ENCODE peak calls at places on chromosomes 4 and X, in nine cellular contexts. O, N, J, X, A, Z, D, G and I are unnamed samples.
A peak's percentile ranks its signal among the peaks of the same experiment; 100 is the strongest.

GRCh38 chrX:42704454-42704853 is 73.5 kb downstream of the PPP1R2C start:
- DNase-seq in O (peak; percentile 22), N (no peak), J (no peak), X (no peak), A (no peak), Z (no peak), D (no peak), G (no peak), I (no peak)

GRCh38 chr4:87977521-87978278 is 2.2 kb downstream of the SPP1 start:
- DNase-seq in O (no peak), N (no peak), J (no peak), X (no peak), A (no peak), Z (no peak), D (no peak), G (no peak), I (no peak)

GRCh38 chrX:11193035-11193469 is 81.9 kb downstream of the HCCS start:
- DNase-seq in O (peak; percentile 53), N (no peak), J (no peak), X (no peak), A (no peak), Z (no peak), D (no peak), G (no peak), I (no peak)

GRCh38 chr4:24417206-24417605 is 167.1 kb downstream of the DHX15 start:
- DNase-seq in O (no peak), N (no peak), J (no peak), X (no peak), A (no peak), Z (no peak), D (no peak), G (no peak), I (no peak)

GRCh38 chr4:138897818-138898226 is 117.8 kb upstream of the NOCT start:
- DNase-seq in O (peak; percentile 94), N (no peak), J (no peak), X (no peak), A (no peak), Z (no peak), D (no peak), G (no peak), I (no peak)

GRCh38 chrX:68685722-68686683 is 38.5 kb downstream of the STARD8 start:
- DNase-seq in O (peak; percentile 76), N (peak; percentile 66), J (no peak), X (peak; percentile 17), A (peak; percentile 73), Z (peak; percentile 88), D (peak; percentile 87), G (no peak), I (peak; percentile 79)

GRCh38 chr4:10084651-10085320 is 31.8 kb downstream of the WDR1 start:
- DNase-seq in O (no peak), N (no peak), J (no peak), X (no peak), A (peak; percentile 48), Z (peak; percentile 60), D (peak; percentile 70), G (no peak), I (peak; percentile 41)

GRCh38 chr4:121016630-121017029 is 55.7 kb downstream of the NDNF start:
- DNase-seq in O (no peak), N (no peak), J (no peak), X (no peak), A (no peak), Z (no peak), D (no peak), G (no peak), I (no peak)

GRCh38 chrX:331772-332495 is 13.3 kb upstream of the GTPBP6 start:
- DNase-seq in O (no peak), N (peak; percentile 26), J (no peak), X (no peak), A (peak; percentile 54), Z (peak; percentile 66), D (peak; percentile 76), G (no peak), I (peak; percentile 86)

GRCh38 chr4:9765091-9765490 is 16.3 kb upstream of the DRD5 start:
- DNase-seq in O (peak; percentile 4), N (no peak), J (no peak), X (peak; percentile 71), A (no peak), Z (no peak), D (no peak), G (no peak), I (peak; percentile 54)

GRCh38 chrX:138986235-138986634 is 274.7 kb upstream of the FGF13 start:
- DNase-seq in O (no peak), N (no peak), J (no peak), X (no peak), A (no peak), Z (no peak), D (no peak), G (no peak), I (no peak)

GRCh38 chrX:65718538-65718937 is 51.1 kb downstream of the MSN start:
- DNase-seq in O (no peak), N (no peak), J (no peak), X (no peak), A (no peak), Z (no peak), D (no peak), G (no peak), I (no peak)

GRCh38 chrX:1493877-1494510 is 41.3 kb upstream of the ASMTL start:
- DNase-seq in O (no peak), N (no peak), J (no peak), X (no peak), A (no peak), Z (no peak), D (peak; percentile 83), G (no peak), I (peak; percentile 54)

GRCh38 chrX:30597258-30598012 is 19.9 kb upstream of the TASL start:
- DNase-seq in O (no peak), N (no peak), J (no peak), X (no peak), A (no peak), Z (no peak), D (no peak), G (no peak), I (no peak)

GRCh38 chr4:6369924-6370645 is 100.4 kb downstream of the WFS1 start:
- DNase-seq in O (no peak), N (no peak), J (no peak), X (no peak), A (no peak), Z (peak; percentile 37), D (no peak), G (no peak), I (peak; percentile 93)

GRCh38 chr4:133102612-133103409 is 46.3 kb upstream of the PCDH10 start:
- DNase-seq in O (no peak), N (no peak), J (no peak), X (no peak), A (no peak), Z (no peak), D (no peak), G (no peak), I (peak; percentile 3)

DNA sequence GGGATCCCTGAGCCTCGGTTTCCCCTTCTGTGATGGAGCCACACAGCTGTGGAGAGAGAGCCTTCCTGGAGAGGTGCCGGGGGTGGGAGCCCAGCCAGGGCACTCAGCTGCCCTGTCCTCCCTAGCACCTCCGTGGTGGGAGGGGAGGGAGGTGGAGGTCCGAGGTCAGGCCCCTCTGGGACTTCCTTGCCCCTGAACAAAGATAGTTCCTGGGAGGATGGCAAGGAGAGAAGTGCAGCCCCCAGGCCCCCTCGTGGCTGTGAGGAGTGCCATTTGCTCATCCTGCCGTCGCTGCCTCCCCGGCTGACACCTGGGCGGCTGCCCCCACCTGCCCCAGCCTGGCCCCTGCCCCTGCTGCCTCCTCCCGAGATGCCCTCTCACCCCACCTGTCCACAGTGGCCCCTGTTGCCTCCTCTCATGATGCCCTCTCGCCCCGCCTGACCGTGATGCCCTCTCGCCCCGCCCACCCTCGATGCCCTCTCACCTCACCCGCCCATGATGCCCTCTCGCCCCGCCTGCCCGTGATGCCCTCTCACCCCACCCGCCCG is 12.7 kb downstream of the DOK7 start:
- DNase-seq in O (no peak), N (no peak), J (no peak), X (peak; percentile 5), A (peak; percentile 44), Z (peak; percentile 73), D (peak; percentile 57), G (no peak), I (no peak)
- H3K27me3 ChIP-seq in O (peaks cover 40% of the 10 kb centered on the region), N (no peaks in the 10 kb centered on the region), J (no peaks in the 10 kb centered on the region), X (no peaks in the 10 kb centered on the region), A (no peaks in the 10 kb centered on the region), Z (peaks cover 51% of the 10 kb centered on the region), D (no peaks in the 10 kb centered on the region), G (no peaks in the 10 kb centered on the region), I (no peaks in the 10 kb centered on the region)

GRCh38 chr4:169906104-169906503 is 120.1 kb downstream of the MFAP3L start:
- DNase-seq in O (no peak), N (no peak), J (no peak), X (no peak), A (no peak), Z (no peak), D (no peak), G (no peak), I (no peak)

GRCh38 chr4:169906821-169907220 is 119.4 kb downstream of the MFAP3L start:
- DNase-seq in O (no peak), N (no peak), J (no peak), X (no peak), A (no peak), Z (no peak), D (no peak), G (no peak), I (no peak)

GRCh38 chr4:169909897-169910296 is 116.3 kb downstream of the MFAP3L start:
- DNase-seq in O (no peak), N (no peak), J (no peak), X (no peak), A (no peak), Z (no peak), D (no peak), G (no peak), I (no peak)

GRCh38 chr4:169909479-169909878 is 116.7 kb downstream of the MFAP3L start:
- DNase-seq in O (no peak), N (no peak), J (no peak), X (no peak), A (no peak), Z (no peak), D (no peak), G (no peak), I (no peak)

DNA sequence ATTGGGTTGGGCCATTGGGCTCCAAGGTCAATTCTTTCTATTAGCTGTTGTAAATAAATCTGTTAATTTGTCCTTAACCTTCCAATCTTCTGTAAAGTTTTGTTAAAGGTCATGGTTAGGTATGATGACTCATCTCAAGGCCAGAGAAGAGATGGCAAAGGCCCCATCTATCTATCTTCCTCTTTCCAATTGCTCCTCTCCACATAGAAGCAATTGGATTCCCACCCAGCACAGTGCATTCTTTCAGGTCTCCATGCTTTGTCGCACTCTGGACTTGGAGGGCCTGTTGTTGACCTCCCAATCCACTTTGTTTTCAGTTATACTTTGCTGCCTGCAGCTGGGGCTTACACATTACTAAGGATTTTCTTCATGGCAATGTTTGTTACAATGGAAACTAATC is 118.5 kb downstream of the MFAP3L start:
- DNase-seq in O (no peak), N (no peak), J (no peak), X (peak; percentile 19), A (no peak), Z (no peak), D (no peak), G (no peak), I (no peak)
- H3K4me3 ChIP-seq in O (no peak overlapping the region), N (no peak overlapping the region), J (no peak overlapping the region), X (no peak overlapping the region), A (no peak overlapping the region), Z (no peak overlapping the region), D (no peak overlapping the region), G (no peak overlapping the region), I (no peak overlapping the region)

GRCh38 chrX:46865281-46865680 is 28.4 kb downstream of the RP2 start:
- DNase-seq in O (peak; percentile 77), N (no peak), J (no peak), X (no peak), A (no peak), Z (no peak), D (no peak), G (no peak), I (no peak)
- H3K36me3 ChIP-seq in O (no peaks in the 10 kb centered on the region), N (peaks cover 3% of the 10 kb centered on the region), J (no peaks in the 10 kb centered on the region), X (no peaks in the 10 kb centered on the region), A (no peaks in the 10 kb centered on the region), Z (no peaks in the 10 kb centered on the region), D (no peaks in the 10 kb centered on the region), G (peaks cover 11% of the 10 kb centered on the region), I (no peaks in the 10 kb centered on the region)

GRCh38 chr4:8582016-8582415 is 1.8 kb downstream of the GPR78 start:
- DNase-seq in O (no peak), N (no peak), J (no peak), X (no peak), A (peak; percentile 8), Z (no peak), D (peak; percentile 51), G (no peak), I (no peak)
- H3K27me3 ChIP-seq in O (peaks cover 76% of the 10 kb centered on the region), N (peaks cover 57% of the 10 kb centered on the region), J (no peaks in the 10 kb centered on the region), X (peaks cover 21% of the 10 kb centered on the region), A (no peaks in the 10 kb centered on the region), Z (peaks cover 86% of the 10 kb centered on the region), D (peaks cover 12% of the 10 kb centered on the region), G (peaks cover 3% of the 10 kb centered on the region), I (peaks cover 10% of the 10 kb centered on the region)